ENCODE peak calls at places on chromosome 1, in ten cellular contexts. C is left ventricle myocardium inferior, J is COR-L47, K is activated B cell treated with CpG ODN at 0.5 μM for 24 hours, N is iris pigment epithelial cell, Z is NCI-H1105 treated with DMSO at 0.1 percent for 48 hours, Q is hypothalamus, A is NCI-H510A treated with DMSO at 0.1 percent for 48 hours, B is left cardiac atrium, P is PC-3. U is an unnamed sample.

GRCh38 chr1:228348708-228349467 is 57.7 kb downstream of the TRIM11 start:
- DNase-seq in C (peak; percentile 4), J (no peak), K (no peak), N (no peak), Z (no peak), Q (no peak), A (no peak), B (peak; percentile 6), P (no peak), U (no peak)

GRCh38 chr1:115492880-115493279 is 148.9 kb upstream of the VANGL1 start:
- DNase-seq in C (no peak), J (no peak), K (no peak), N (peak; percentile 74), Z (no peak), Q (no peak), A (no peak), B (no peak), P (peak; percentile 48), U (no peak)

GRCh38 chr1:167082511-167083027 is 7.6 kb downstream of the GPA33 start:
- DNase-seq in C (no peak), J (no peak), K (no peak), N (no peak), Z (no peak), Q (no peak), A (no peak), B (no peak), P (peak; percentile 71), U (no peak)

GRCh38 chr1:224589006-224589405 is 27.1 kb upstream of the CNIH3 start:
- DNase-seq in C (no peak), J (no peak), K (no peak), N (peak; percentile 41), Z (no peak), Q (no peak), A (no peak), B (no peak), P (no peak), U (no peak)

GRCh38 chr1:243587823-243588560 is 262.1 kb downstream of the AKT3 start:
- DNase-seq in C (no peak), J (no peak), K (no peak), N (no peak), Z (no peak), Q (no peak), A (no peak), B (no peak), P (no peak), U (no peak)

GRCh38 chr1:162381941-162382750 is 618 bp downstream of the C1orf226 start:
- DNase-seq in C (no peak), J (no peak), K (no peak), N (no peak), Z (no peak), Q (no peak), A (no peak), B (no peak), P (no peak), U (no peak)

GRCh38 chr1:180210008-180210555 is 20.0 kb upstream of the LHX4 start:
- DNase-seq in C (no peak), J (no peak), K (no peak), N (no peak), Z (no peak), Q (no peak), A (no peak), B (no peak), P (peak; percentile 73), U (no peak)

GRCh38 chr1:28830814-28831213 is 18.8 kb downstream of the OPRD1 start:
- DNase-seq in C (no peak), J (peak; percentile 80), K (no peak), N (no peak), Z (peak; percentile 78), Q (no peak), A (no peak), B (no peak), P (no peak), U (no peak)

GRCh38 chr1:36764796-36765195 is 269.5 kb downstream of the GRIK3 start:
- DNase-seq in C (no peak), J (no peak), K (no peak), N (no peak), Z (peak; percentile 16), Q (no peak), A (no peak), B (no peak), P (no peak), U (no peak)

GRCh38 chr1:51491166-51491981 is 27.7 kb downstream of the EPS15 start:
- DNase-seq in C (no peak), J (no peak), K (no peak), N (no peak), Z (peak; percentile 10), Q (no peak), A (no peak), B (no peak), P (no peak), U (no peak)

GRCh38 chr1:205283270-205284147 is 38.0 kb downstream of the NUAK2 start:
- DNase-seq in C (no peak), J (no peak), K (no peak), N (no peak), Z (no peak), Q (no peak), A (no peak), B (no peak), P (no peak), U (no peak)

GRCh38 chr1:17059391-17060128 is 5.7 kb upstream of the SDHB start:
- DNase-seq in C (peak; percentile 35), J (peak; percentile 61), K (peak; percentile 33), N (peak; percentile 76), Z (peak; percentile 68), Q (peak; percentile 61), A (peak; percentile 89), B (peak; percentile 44), P (peak; percentile 78), U (peak; percentile 29)

GRCh38 chr1:184941735-184942134 is 32.6 kb downstream of the NIBAN1 start:
- DNase-seq in C (no peak), J (no peak), K (no peak), N (no peak), Z (no peak), Q (no peak), A (no peak), B (no peak), P (no peak), U (no peak)

GRCh38 chr1:77467741-77468140 is 185.9 kb downstream of the AK5 start:
- DNase-seq in C (no peak), J (no peak), K (no peak), N (peak; percentile 47), Z (no peak), Q (no peak), A (no peak), B (no peak), P (no peak), U (no peak)

GRCh38 chr1:44168520-44169098 is 27.2 kb upstream of the KLF18 start:
- DNase-seq in C (no peak), J (no peak), K (no peak), N (no peak), Z (no peak), Q (no peak), A (no peak), B (no peak), P (no peak), U (no peak)

U was measured in CD4-positive, alpha-beta memory T cell.